ENCODE peak calls at places on chromosome 19, in nine cellular contexts. H is transverse colon, B is ovary, L is tibial nerve, J is K562, P is upper lobe of left lung, K is A549, U is SK-N-SH, A is stomach. T is an unnamed sample. For H3K4me1, the result is how much of the 10 kb centered on the place peaks cover.

GRCh38 chr19:32652893-32653625 is 21.9 kb downstream of the ANKRD27 start:
- DNase-seq in B (peak), U (peak), J (no peak), K (no peak), A (peak), L (peak), H (peak), P (peak), T (peak)

GRCh38 chr19:2949939-2950285 is 5.1 kb upstream of the ZNF77 start:
- DNase-seq in K (peak), U (peak), L (peak), J (peak), A (peak), B (no peak), H (no peak), P (peak), T (no peak)

GRCh38 chr19:40235238-40236025 is 8.9 kb upstream of the CCNP start:
- DNase-seq in P (no peak), A (no peak), J (peak), K (no peak), L (no peak), U (no peak), B (no peak), H (no peak), T (no peak)

GRCh38 chr19:21202865-21203494 is 61.1 kb downstream of the ZNF431 start:
- DNase-seq in P (peak), A (no peak), U (peak), B (no peak), L (peak), J (peak), K (peak), H (no peak), T (no peak)

GRCh38 chr19:42412223-42412622 is 15.0 kb downstream of the LIPE start:
- DNase-seq in J (no peak), P (no peak), A (no peak), L (no peak), K (no peak), U (peak), B (no peak), H (peak), T (no peak)

GRCh38 chr19:843180-843835 is 2.5 kb downstream of the PRTN3 start:
- DNase-seq in H (no peak), B (no peak), A (peak), J (peak), L (no peak), K (peak), U (peak), P (peak), T (no peak)

GRCh38 chr19:10593820-10594637 is 6.9 kb upstream of the AP1M2 start:
- DNase-seq in U (no peak), L (peak), B (peak), P (peak), K (no peak), H (peak), A (no peak), J (peak), T (peak)

GRCh38 chr19:7831452-7831851 is 1.4 kb downstream of the EVI5L start:
- DNase-seq in B (no peak), K (peak), P (no peak), H (peak), J (peak), L (no peak), U (no peak), A (peak), T (no peak)

GRCh38 chr19:50325310-50326100 is 3.7 kb downstream of the KCNC3 start:
- DNase-seq in H (peak), J (peak), U (peak), K (peak), B (no peak), L (no peak), P (peak), A (peak), T (no peak)

GRCh38 chr19:50203281-50204080 is at the start of gene MYH14:
- DNase-seq in P (peak), L (peak), A (peak), H (peak), B (peak), J (peak), U (peak), K (peak), T (peak)

GRCh38 chr19:39997595-39998216 is 846 bp downstream of the ZNF546 start:
- DNase-seq in H (no peak), P (no peak), U (peak), A (no peak), J (no peak), B (no peak), K (no peak), L (no peak), T (no peak)

GRCh38 chr19:32373614-32374295 is 28.3 kb downstream of the ZNF507 start:
- DNase-seq in J (peak), L (no peak), K (peak), B (peak), A (peak), H (peak), P (peak), U (no peak), T (no peak)

GRCh38 chr19:1568320-1569019 is at the start of gene MEX3D:
- DNase-seq in L (peak), A (peak), B (peak), K (peak), P (peak), U (peak), H (peak), J (peak), T (peak)

GRCh38 chr19:2089001-2089711 is 7.0 kb downstream of the MOB3A start:
- DNase-seq in L (no peak), B (no peak), A (no peak), P (no peak), K (no peak), J (no peak), U (peak), H (no peak), T (no peak)

GRCh38 chr19:39413269-39413902 is 917 bp downstream of the PLEKHG2 start:
- DNase-seq in L (no peak), P (peak), K (peak), B (peak), J (peak), H (peak), A (no peak), U (peak), T (peak)

GRCh38 chr19:40006273-40006691 is 9.4 kb downstream of the ZNF546 start:
- DNase-seq in L (no peak), K (no peak), H (no peak), A (no peak), J (peak), U (no peak), B (no peak), P (no peak), T (no peak)

GRCh38 chr19:2250765-2251576 is 1.8 kb downstream of the AMH start:
- DNase-seq in H (no peak), K (no peak), P (no peak), L (no peak), J (no peak), U (peak), B (no peak), A (no peak), T (no peak)

GRCh38 chr19:16830679-16831078 is 1.5 kb downstream of the SIN3B start:
- DNase-seq in H (no peak), A (no peak), J (no peak), U (no peak), B (no peak), K (no peak), P (no peak), L (no peak), T (no peak)

GRCh38 chr19:47467914-47468313 is 3.8 kb downstream of the SLC8A2 start:
- DNase-seq in H (no peak), K (no peak), A (no peak), P (no peak), U (no peak), B (no peak), J (no peak), L (no peak), T (no peak)

GRCh38 chr19:29673451-29674371 is 8.4 kb downstream of the PLEKHF1 start:
- DNase-seq in P (no peak), H (no peak), L (no peak), U (no peak), K (no peak), J (no peak), B (no peak), A (no peak), T (peak)

GRCh38 chr19:29672933-29673336 is 7.7 kb downstream of the PLEKHF1 start:
- DNase-seq in H (peak), K (no peak), J (no peak), B (no peak), P (no peak), U (no peak), L (no peak), A (peak), T (peak)

GRCh38 chr19:29672319-29672932 is 7.2 kb downstream of the PLEKHF1 start:
- DNase-seq in A (no peak), B (no peak), K (no peak), P (no peak), L (no peak), J (no peak), H (no peak), U (no peak), T (peak)

GRCh38 chr19:29670255-29670654 is 5.0 kb downstream of the PLEKHF1 start:
- DNase-seq in U (no peak), P (no peak), A (no peak), K (no peak), J (no peak), L (no peak), B (no peak), H (no peak), T (no peak)

DNA sequence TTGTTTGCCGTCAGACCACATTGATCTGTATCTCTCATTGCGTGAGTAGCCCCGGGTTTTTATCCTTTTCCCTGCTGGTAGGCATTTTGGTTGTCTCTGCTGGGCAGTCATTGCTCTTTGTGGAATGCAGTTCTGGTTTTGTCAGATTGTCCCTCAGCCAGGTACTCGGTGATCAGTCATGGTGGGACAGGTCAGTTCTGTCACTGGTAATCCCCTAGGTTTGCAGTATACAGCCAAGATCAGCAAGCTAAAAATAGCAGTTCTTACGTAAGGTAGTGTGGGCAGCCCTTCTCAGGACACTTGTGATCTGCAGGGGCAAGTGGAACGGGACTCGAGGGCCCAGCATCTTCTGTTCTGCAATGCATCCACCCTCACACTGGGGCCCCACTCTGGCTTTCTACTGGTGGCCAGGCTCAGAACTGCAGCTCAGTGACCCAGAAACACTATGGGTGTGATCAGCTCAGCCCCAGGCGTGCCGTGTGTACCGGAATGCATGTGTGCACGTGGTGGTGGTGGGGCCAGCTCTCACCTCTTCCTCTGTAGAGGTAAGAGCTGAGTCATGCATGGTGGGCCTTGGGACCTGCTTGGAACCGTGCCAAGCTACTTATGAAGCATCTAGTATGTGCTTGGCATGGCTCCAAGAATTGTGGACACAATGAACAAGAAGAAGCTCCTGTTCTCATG is 6.3 kb downstream of the PLEKHF1 start:
- DNase-seq in J (peak), A (peak), B (no peak), H (peak), P (peak), L (no peak), K (peak), U (no peak), T (peak)
- TF ChIP-seq EP300 in J (peak), A (no peak), B (no peak), H (no peak), P (no peak), L (peak), K (no peak), U (no peak), T (no peak)

GRCh38 chr19:14350866-14351265 is 30.4 kb upstream of the ADGRE5 start:
- DNase-seq in P (no peak), L (no peak), B (no peak), K (no peak), A (no peak), U (no peak), J (no peak), H (no peak), T (no peak)
- H3K4me1 ChIP-seq in P (under half), L (under half), B (under half), K (under half), A (under half), U (under half), J (under half), H (under half), T (under half)

DNA sequence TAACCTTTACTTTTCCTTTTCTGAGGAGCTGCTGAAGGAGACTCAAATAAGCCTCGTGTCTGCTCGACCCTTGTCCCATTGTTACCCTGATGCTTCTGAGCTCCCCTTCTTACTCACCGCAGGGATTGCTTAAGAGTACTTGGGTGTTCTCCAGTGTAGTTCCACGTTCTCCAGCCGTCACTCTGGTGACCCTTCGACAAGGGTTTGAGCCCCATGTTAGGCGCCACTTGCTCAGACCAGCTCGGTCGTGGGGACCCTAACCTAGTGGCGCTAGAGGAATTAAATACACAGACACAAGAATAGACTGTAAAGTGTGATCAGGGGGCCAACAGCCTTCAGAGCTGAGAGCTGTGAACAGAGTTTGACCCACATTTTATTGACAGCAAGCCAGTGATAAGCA is 10.3 kb downstream of the ZNF480 start:
- DNase-seq in L (no peak), U (no peak), A (no peak), P (no peak), B (no peak), J (no peak), H (no peak), K (peak), T (no peak)
- TF ChIP-seq EP300 in L (no peak), U (no peak), A (no peak), P (no peak), B (no peak), J (no peak), H (no peak), K (no peak), T (no peak)

GRCh38 chr19:35077411-35078223 is 36.1 kb downstream of the HPN start:
- DNase-seq in K (no peak), L (no peak), H (no peak), U (no peak), B (no peak), A (no peak), P (no peak), J (no peak), T (no peak)

GRCh38 chr19:35076657-35077056 is 35.1 kb downstream of the HPN start:
- DNase-seq in A (no peak), J (no peak), L (no peak), H (no peak), P (no peak), U (no peak), K (no peak), B (no peak), T (no peak)

GRCh38 chr19:35080613-35081170 is 34.9 kb upstream of the FXYD3 start:
- DNase-seq in H (no peak), U (no peak), P (no peak), K (no peak), L (no peak), A (no peak), J (no peak), B (no peak), T (no peak)

GRCh38 chr19:35079826-35080225 is 35.8 kb upstream of the FXYD3 start:
- DNase-seq in A (no peak), P (no peak), B (no peak), J (no peak), H (no peak), U (no peak), K (no peak), L (no peak), T (no peak)

DNA sequence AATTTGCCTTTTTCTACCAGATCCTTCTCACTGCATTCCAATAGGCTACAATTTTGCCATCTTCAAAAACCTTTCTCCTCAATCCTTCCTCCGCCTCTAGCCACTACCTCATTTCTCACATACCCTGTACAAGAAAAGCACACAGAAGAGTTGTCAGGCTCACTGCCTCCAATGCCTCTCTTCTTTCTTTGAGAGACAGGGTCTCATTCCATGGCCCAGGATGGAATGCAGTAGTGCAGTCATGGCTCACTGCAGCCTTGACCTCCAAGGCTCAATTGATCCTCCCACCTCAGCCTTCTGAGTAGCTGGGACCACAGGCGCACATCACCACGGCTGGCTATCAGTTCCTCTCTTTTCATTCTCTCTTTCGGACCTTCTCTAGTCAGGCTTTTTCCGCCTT is 36.8 kb upstream of the FXYD3 start:
- DNase-seq in K (no peak), P (no peak), J (no peak), B (no peak), H (no peak), L (no peak), A (no peak), U (no peak), T (no peak)
- H3K4me1 ChIP-seq in K (under half), P (under half), J (under half), B (under half), H (under half), L (under half), A (under half), U (under half), T (under half)

GRCh38 chr19:55832676-55833075 is 877 bp upstream of the NLRP11 start:
- DNase-seq in K (no peak), H (no peak), P (no peak), J (no peak), A (no peak), B (no peak), L (no peak), U (no peak), T (no peak)

GRCh38 chr19:55838906-55839305 is 2.6 kb downstream of the NLRP4 start:
- DNase-seq in K (no peak), B (no peak), A (no peak), H (no peak), P (no peak), L (no peak), U (no peak), J (no peak), T (no peak)

GRCh38 chr19:55836340-55836739 is at the start of gene NLRP4:
- DNase-seq in B (no peak), J (peak), K (peak), U (no peak), L (no peak), P (no peak), A (no peak), H (no peak), T (no peak)

DNA sequence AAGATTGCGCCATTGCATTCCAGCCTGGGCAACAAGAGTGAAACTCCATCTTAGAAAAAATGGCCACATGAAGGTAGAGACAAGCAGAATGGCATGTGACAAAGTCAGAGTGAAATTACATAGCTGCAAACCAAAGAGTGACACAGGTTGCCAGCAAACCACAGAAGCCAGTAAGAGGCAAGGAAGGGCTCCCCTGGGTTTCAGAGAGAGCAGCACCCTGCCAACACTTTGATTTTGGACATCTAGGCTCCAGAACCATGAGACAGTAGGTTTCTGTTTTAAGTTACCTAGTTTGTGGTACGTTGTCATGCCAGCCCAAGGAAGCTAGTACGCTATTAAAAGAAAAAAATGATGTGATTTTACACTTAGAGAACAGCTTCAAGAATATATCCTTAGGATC is 1.9 kb downstream of the NLRP4 start:
- DNase-seq in B (no peak), L (no peak), J (no peak), H (no peak), U (no peak), A (no peak), P (no peak), K (no peak), T (no peak)
- TF ChIP-seq EP300 in B (no peak), L (no peak), J (no peak), H (no peak), U (no peak), A (no peak), P (no peak), K (no peak), T (no peak)

GRCh38 chr19:54207908-54208783 is 7.5 kb downstream of the RPS9 start:
- DNase-seq in A (peak), K (peak), U (no peak), B (peak), J (peak), H (peak), L (peak), P (peak), T (peak)

GRCh38 chr19:54206831-54207177 is 6.1 kb downstream of the RPS9 start:
- DNase-seq in U (no peak), H (no peak), J (no peak), L (no peak), B (no peak), P (no peak), K (no peak), A (no peak), T (no peak)

GRCh38 chr19:54208784-54209057 is 8.1 kb downstream of the RPS9 start:
- DNase-seq in U (no peak), B (no peak), H (no peak), J (no peak), P (no peak), A (no peak), L (no peak), K (peak), T (no peak)

GRCh38 chr19:54204767-54205468 is 4.3 kb downstream of the RPS9 start:
- DNase-seq in U (no peak), A (no peak), H (no peak), J (no peak), B (no peak), K (no peak), P (no peak), L (no peak), T (no peak)

GRCh38 chr19:54206030-54206830 is 5.6 kb downstream of the RPS9 start:
- DNase-seq in U (no peak), K (no peak), B (no peak), H (peak), J (peak), P (no peak), A (no peak), L (no peak), T (no peak)
- H3K4me1 ChIP-seq in U (half or more), K (half or more), B (under half), H (half or more), J (half or more), P (half or more), A (half or more), L (half or more), T (half or more)

T was measured in sigmoid colon.